ENCODE peak calls at places on chromosomes 1 and 21, in eight cellular contexts. One of them, this sample, is unnamed.

GRCh38 chr1:1353389-1354151 is 4.4 kb upstream of the DVL1 start:
- DNase-seq in stimulated activated CD4-positive, alpha-beta T cell treated with anti-CD3 and anti-CD28 coated beads, Interleukin-15, amount 100 ng/mL, for 24 hours: no peak
- DNase-seq in NCI-H146: no peak
- DNase-seq in GM04503: no peak
- DNase-seq in AG04450: no peak
- DNase-seq in stimulated activated CD8-positive, alpha-beta memory T cell treated with anti-CD3 and anti-CD28 coated beads, Interleukin-15, amount 100 ng/mL, for 4 hours: no peak
- DNase-seq in BE2C: no peak
- DNase-seq in nephron progenitor cell: peak
- DNase-seq in this sample: no peak

GRCh38 chr1:153683853-153684252 is 5.4 kb downstream of the NPR1 start:
- DNase-seq in NCI-H146: no peak
- DNase-seq in nephron progenitor cell: no peak
- DNase-seq in stimulated activated CD8-positive, alpha-beta memory T cell treated with anti-CD3 and anti-CD28 coated beads, Interleukin-15, amount 100 ng/mL, for 4 hours: no peak
- DNase-seq in stimulated activated CD4-positive, alpha-beta T cell treated with anti-CD3 and anti-CD28 coated beads, Interleukin-15, amount 100 ng/mL, for 24 hours: no peak
- DNase-seq in BE2C: no peak
- DNase-seq in GM04503: no peak
- DNase-seq in AG04450: no peak
- DNase-seq in this sample: no peak

GRCh38 chr21:46189213-46189958 is 5.1 kb upstream of the SPATC1L start:
- DNase-seq in AG04450: no peak
- DNase-seq in stimulated activated CD4-positive, alpha-beta T cell treated with anti-CD3 and anti-CD28 coated beads, Interleukin-15, amount 100 ng/mL, for 24 hours: no peak
- DNase-seq in GM04503: no peak
- DNase-seq in nephron progenitor cell: no peak
- DNase-seq in stimulated activated CD8-positive, alpha-beta memory T cell treated with anti-CD3 and anti-CD28 coated beads, Interleukin-15, amount 100 ng/mL, for 4 hours: no peak
- DNase-seq in BE2C: no peak
- DNase-seq in NCI-H146: no peak
- DNase-seq in this sample: no peak

GRCh38 chr1:165562576-165562975 is 18.8 kb downstream of the LRRC52 start:
- DNase-seq in AG04450: no peak
- DNase-seq in nephron progenitor cell: no peak
- DNase-seq in BE2C: no peak
- DNase-seq in GM04503: no peak
- DNase-seq in stimulated activated CD8-positive, alpha-beta memory T cell treated with anti-CD3 and anti-CD28 coated beads, Interleukin-15, amount 100 ng/mL, for 4 hours: no peak
- DNase-seq in NCI-H146: no peak
- DNase-seq in stimulated activated CD4-positive, alpha-beta T cell treated with anti-CD3 and anti-CD28 coated beads, Interleukin-15, amount 100 ng/mL, for 24 hours: no peak
- DNase-seq in this sample: no peak

GRCh38 chr21:46452719-46453118 is 6.0 kb upstream of the DIP2A start:
- DNase-seq in nephron progenitor cell: no peak
- DNase-seq in AG04450: no peak
- DNase-seq in BE2C: no peak
- DNase-seq in stimulated activated CD8-positive, alpha-beta memory T cell treated with anti-CD3 and anti-CD28 coated beads, Interleukin-15, amount 100 ng/mL, for 4 hours: no peak
- DNase-seq in stimulated activated CD4-positive, alpha-beta T cell treated with anti-CD3 and anti-CD28 coated beads, Interleukin-15, amount 100 ng/mL, for 24 hours: no peak
- DNase-seq in GM04503: no peak
- DNase-seq in NCI-H146: no peak
- DNase-seq in this sample: no peak

GRCh38 chr1:95655321-95656020 is 421.5 kb downstream of the RWDD3 start:
- DNase-seq in AG04450: no peak
- DNase-seq in stimulated activated CD8-positive, alpha-beta memory T cell treated with anti-CD3 and anti-CD28 coated beads, Interleukin-15, amount 100 ng/mL, for 4 hours: no peak
- DNase-seq in nephron progenitor cell: no peak
- DNase-seq in stimulated activated CD4-positive, alpha-beta T cell treated with anti-CD3 and anti-CD28 coated beads, Interleukin-15, amount 100 ng/mL, for 24 hours: no peak
- DNase-seq in NCI-H146: no peak
- DNase-seq in BE2C: peak
- DNase-seq in GM04503: no peak
- DNase-seq in this sample: no peak

GRCh38 chr1:86018311-86018923 is 138.2 kb downstream of the COL24A1 start:
- DNase-seq in AG04450: no peak
- DNase-seq in stimulated activated CD8-positive, alpha-beta memory T cell treated with anti-CD3 and anti-CD28 coated beads, Interleukin-15, amount 100 ng/mL, for 4 hours: no peak
- DNase-seq in BE2C: peak
- DNase-seq in nephron progenitor cell: peak
- DNase-seq in stimulated activated CD4-positive, alpha-beta T cell treated with anti-CD3 and anti-CD28 coated beads, Interleukin-15, amount 100 ng/mL, for 24 hours: no peak
- DNase-seq in NCI-H146: no peak
- DNase-seq in GM04503: no peak
- DNase-seq in this sample: no peak

GRCh38 chr1:111723871-111724270 is 15.3 kb downstream of the INKA2 start:
- DNase-seq in stimulated activated CD8-positive, alpha-beta memory T cell treated with anti-CD3 and anti-CD28 coated beads, Interleukin-15, amount 100 ng/mL, for 4 hours: no peak
- DNase-seq in AG04450: no peak
- DNase-seq in nephron progenitor cell: no peak
- DNase-seq in BE2C: no peak
- DNase-seq in NCI-H146: no peak
- DNase-seq in stimulated activated CD4-positive, alpha-beta T cell treated with anti-CD3 and anti-CD28 coated beads, Interleukin-15, amount 100 ng/mL, for 24 hours: no peak
- DNase-seq in GM04503: no peak
- DNase-seq in this sample: no peak

GRCh38 chr21:46180079-46180722 is 4.1 kb downstream of the SPATC1L start:
- DNase-seq in stimulated activated CD4-positive, alpha-beta T cell treated with anti-CD3 and anti-CD28 coated beads, Interleukin-15, amount 100 ng/mL, for 24 hours: no peak
- DNase-seq in stimulated activated CD8-positive, alpha-beta memory T cell treated with anti-CD3 and anti-CD28 coated beads, Interleukin-15, amount 100 ng/mL, for 4 hours: no peak
- DNase-seq in BE2C: no peak
- DNase-seq in nephron progenitor cell: no peak
- DNase-seq in NCI-H146: no peak
- DNase-seq in AG04450: no peak
- DNase-seq in GM04503: no peak
- DNase-seq in this sample: no peak

GRCh38 chr1:56688522-56689026 is 43.5 kb downstream of the PRKAA2 start:
- DNase-seq in nephron progenitor cell: no peak
- DNase-seq in stimulated activated CD8-positive, alpha-beta memory T cell treated with anti-CD3 and anti-CD28 coated beads, Interleukin-15, amount 100 ng/mL, for 4 hours: no peak
- DNase-seq in BE2C: no peak
- DNase-seq in NCI-H146: no peak
- DNase-seq in stimulated activated CD4-positive, alpha-beta T cell treated with anti-CD3 and anti-CD28 coated beads, Interleukin-15, amount 100 ng/mL, for 24 hours: no peak
- DNase-seq in AG04450: no peak
- DNase-seq in GM04503: no peak
- DNase-seq in this sample: no peak

GRCh38 chr1:248834343-248834940 is 3.6 kb upstream of the ZNF672 start:
- DNase-seq in GM04503: no peak
- DNase-seq in stimulated activated CD8-positive, alpha-beta memory T cell treated with anti-CD3 and anti-CD28 coated beads, Interleukin-15, amount 100 ng/mL, for 4 hours: no peak
- DNase-seq in BE2C: no peak
- DNase-seq in AG04450: no peak
- DNase-seq in NCI-H146: no peak
- DNase-seq in nephron progenitor cell: no peak
- DNase-seq in stimulated activated CD4-positive, alpha-beta T cell treated with anti-CD3 and anti-CD28 coated beads, Interleukin-15, amount 100 ng/mL, for 24 hours: no peak
- DNase-seq in this sample: no peak

GRCh38 chr1:29933110-29933509 is 696.8 kb downstream of the PTPRU start:
- DNase-seq in NCI-H146: no peak
- DNase-seq in GM04503: no peak
- DNase-seq in AG04450: no peak
- DNase-seq in stimulated activated CD4-positive, alpha-beta T cell treated with anti-CD3 and anti-CD28 coated beads, Interleukin-15, amount 100 ng/mL, for 24 hours: no peak
- DNase-seq in stimulated activated CD8-positive, alpha-beta memory T cell treated with anti-CD3 and anti-CD28 coated beads, Interleukin-15, amount 100 ng/mL, for 4 hours: no peak
- DNase-seq in BE2C: no peak
- DNase-seq in nephron progenitor cell: no peak
- DNase-seq in this sample: no peak

This sample was measured in cortex of kidney.